ENCODE peak calls at places on chromosomes 3 and 15, in four cellular contexts. One of them, this sample, is unnamed.

GRCh38 chr15:57509121-57509520 is 82.6 kb upstream of the MYZAP start:
- DNase-seq in nephron progenitor cell: peak
- DNase-seq in CD8-positive, alpha-beta memory T cell: no peak
- DNase-seq in occipital lobe: no peak
- DNase-seq in this sample: no peak

GRCh38 chr3:28949580-28949979 is 331.3 kb upstream of the RBMS3 start:
- DNase-seq in nephron progenitor cell: no peak
- DNase-seq in CD8-positive, alpha-beta memory T cell: no peak
- DNase-seq in occipital lobe: no peak
- DNase-seq in this sample: no peak

GRCh38 chr3:181081930-181082329 is 92.4 kb upstream of the DNAJC19 start:
- DNase-seq in nephron progenitor cell: no peak
- DNase-seq in CD8-positive, alpha-beta memory T cell: no peak
- DNase-seq in occipital lobe: no peak
- DNase-seq in this sample: no peak

GRCh38 chr3:170128259-170128976 is 53.1 kb downstream of the PHC3 start:
- DNase-seq in nephron progenitor cell: no peak
- DNase-seq in CD8-positive, alpha-beta memory T cell: peak
- DNase-seq in occipital lobe: no peak
- DNase-seq in this sample: no peak

GRCh38 chr3:71541313-71541712 is 42.2 kb downstream of the FOXP1 start:
- DNase-seq in nephron progenitor cell: no peak
- DNase-seq in CD8-positive, alpha-beta memory T cell: no peak
- DNase-seq in occipital lobe: no peak
- DNase-seq in this sample: no peak

GRCh38 chr15:80384442-80384841 is 19.7 kb upstream of the ARNT2 start:
- DNase-seq in nephron progenitor cell: no peak
- DNase-seq in CD8-positive, alpha-beta memory T cell: no peak
- DNase-seq in occipital lobe: no peak
- DNase-seq in this sample: no peak

GRCh38 chr3:42031808-42032475 is 59.2 kb upstream of the TRAK1 start:
- DNase-seq in nephron progenitor cell: no peak
- DNase-seq in CD8-positive, alpha-beta memory T cell: no peak
- DNase-seq in occipital lobe: no peak
- DNase-seq in this sample: no peak

GRCh38 chr15:89206908-89207331 is 14.5 kb downstream of the RLBP1 start:
- DNase-seq in nephron progenitor cell: peak
- DNase-seq in CD8-positive, alpha-beta memory T cell: peak
- DNase-seq in occipital lobe: peak
- DNase-seq in this sample: peak

GRCh38 chr3:39387411-39387975 is 4.3 kb downstream of the SLC25A38 start:
- DNase-seq in nephron progenitor cell: no peak
- DNase-seq in CD8-positive, alpha-beta memory T cell: no peak
- DNase-seq in occipital lobe: no peak
- DNase-seq in this sample: no peak

GRCh38 chr15:70342554-70343548 is 245.1 kb upstream of the TLE3 start:
- DNase-seq in nephron progenitor cell: no peak
- DNase-seq in CD8-positive, alpha-beta memory T cell: no peak
- DNase-seq in occipital lobe: no peak
- DNase-seq in this sample: no peak

GRCh38 chr3:190012314-190012782 is 108.3 kb downstream of the P3H2 start:
- DNase-seq in nephron progenitor cell: no peak
- DNase-seq in CD8-positive, alpha-beta memory T cell: no peak
- DNase-seq in occipital lobe: no peak
- DNase-seq in this sample: no peak

GRCh38 chr15:77709135-77709886 is 76.6 kb upstream of the LINGO1 start:
- DNase-seq in nephron progenitor cell: no peak
- DNase-seq in CD8-positive, alpha-beta memory T cell: no peak
- DNase-seq in occipital lobe: no peak
- DNase-seq in this sample: no peak

GRCh38 chr3:23806322-23807160 is 786 bp downstream of the UBE2E1 start:
- DNase-seq in nephron progenitor cell: peak
- DNase-seq in CD8-positive, alpha-beta memory T cell: peak
- DNase-seq in occipital lobe: no peak
- DNase-seq in this sample: peak

GRCh38 chr3:124685481-124685880 is 44.8 kb upstream of the UMPS start:
- DNase-seq in nephron progenitor cell: no peak
- DNase-seq in CD8-positive, alpha-beta memory T cell: no peak
- DNase-seq in occipital lobe: no peak
- DNase-seq in this sample: no peak

GRCh38 chr3:115788921-115789470 is 165.7 kb downstream of the GAP43 start:
- DNase-seq in nephron progenitor cell: no peak
- DNase-seq in CD8-positive, alpha-beta memory T cell: no peak
- DNase-seq in occipital lobe: no peak
- DNase-seq in this sample: no peak

GRCh38 chr3:46845397-46845859 is 17.8 kb downstream of the MYL3 start:
- DNase-seq in nephron progenitor cell: peak
- DNase-seq in CD8-positive, alpha-beta memory T cell: no peak
- DNase-seq in occipital lobe: peak
- DNase-seq in this sample: no peak

GRCh38 chr3:192957441-192957951 is 39.8 kb upstream of the MB21D2 start:
- DNase-seq in nephron progenitor cell: no peak
- DNase-seq in CD8-positive, alpha-beta memory T cell: no peak
- DNase-seq in occipital lobe: no peak
- DNase-seq in this sample: no peak

GRCh38 chr3:196645917-196646735 is 6.6 kb downstream of the NRROS start:
- DNase-seq in nephron progenitor cell: no peak
- DNase-seq in CD8-positive, alpha-beta memory T cell: no peak
- DNase-seq in occipital lobe: no peak
- DNase-seq in this sample: no peak

GRCh38 chr3:107630779-107631178 is 108.0 kb downstream of the BBX start:
- DNase-seq in nephron progenitor cell: no peak
- DNase-seq in CD8-positive, alpha-beta memory T cell: no peak
- DNase-seq in occipital lobe: no peak
- DNase-seq in this sample: no peak

GRCh38 chr15:83837946-83838571 is 184.1 kb downstream of the ADAMTSL3 start:
- DNase-seq in nephron progenitor cell: peak
- DNase-seq in CD8-positive, alpha-beta memory T cell: no peak
- DNase-seq in occipital lobe: peak
- DNase-seq in this sample: peak

GRCh38 chr15:39621961-39622360 is 41.1 kb downstream of the THBS1 start:
- DNase-seq in nephron progenitor cell: no peak
- DNase-seq in CD8-positive, alpha-beta memory T cell: no peak
- DNase-seq in occipital lobe: no peak
- DNase-seq in this sample: no peak

GRCh38 chr3:137148917-137149316 is 191.1 kb downstream of the IL20RB start:
- DNase-seq in nephron progenitor cell: no peak
- DNase-seq in CD8-positive, alpha-beta memory T cell: no peak
- DNase-seq in occipital lobe: no peak
- DNase-seq in this sample: no peak

GRCh38 chr3:196726788-196727675 is 12.6 kb upstream of the PAK2 start:
- DNase-seq in nephron progenitor cell: no peak
- DNase-seq in CD8-positive, alpha-beta memory T cell: no peak
- DNase-seq in occipital lobe: no peak
- DNase-seq in this sample: no peak

GRCh38 chr15:28984421-28985375 is 98.9 kb downstream of the APBA2 start:
- DNase-seq in nephron progenitor cell: peak
- DNase-seq in CD8-positive, alpha-beta memory T cell: peak
- DNase-seq in occipital lobe: peak
- DNase-seq in this sample: no peak

GRCh38 chr3:38599886-38600285 is 49.6 kb downstream of the SCN5A start:
- DNase-seq in nephron progenitor cell: no peak
- DNase-seq in CD8-positive, alpha-beta memory T cell: peak
- DNase-seq in occipital lobe: no peak
- DNase-seq in this sample: no peak

GRCh38 chr3:44318929-44319328 is 19.6 kb upstream of the TCAIM start:
- DNase-seq in nephron progenitor cell: no peak
- DNase-seq in CD8-positive, alpha-beta memory T cell: no peak
- DNase-seq in occipital lobe: no peak
- DNase-seq in this sample: no peak

GRCh38 chr15:36501063-36501678 is 78.3 kb upstream of the CDIN1 start:
- DNase-seq in nephron progenitor cell: peak
- DNase-seq in CD8-positive, alpha-beta memory T cell: no peak
- DNase-seq in occipital lobe: peak
- DNase-seq in this sample: peak

GRCh38 chr15:83656943-83657528 is 3.1 kb downstream of the ADAMTSL3 start:
- DNase-seq in nephron progenitor cell: no peak
- DNase-seq in CD8-positive, alpha-beta memory T cell: no peak
- DNase-seq in occipital lobe: no peak
- DNase-seq in this sample: no peak

GRCh38 chr3:156837130-156837529 is 11.0 kb downstream of the LEKR1 start:
- DNase-seq in nephron progenitor cell: no peak
- DNase-seq in CD8-positive, alpha-beta memory T cell: no peak
- DNase-seq in occipital lobe: no peak
- DNase-seq in this sample: no peak